ENCODE peak calls at places on chromosomes 5 and 9, in eight cellular contexts. J, R, S, M, Q, P, K and C are unnamed samples.

GRCh38 chr5:173399846-173400245 is 71.6 kb upstream of the STC2 start:
- DNase-seq in J (no peak), R (no peak), S (no peak), M (no peak), Q (no peak), P (no peak), K (no peak), C (no peak)

GRCh38 chr9:90307177-90307833 is 335.3 kb downstream of the DIRAS2 start:
- DNase-seq in J (no peak), R (no peak), S (no peak), M (no peak), Q (no peak), P (no peak), K (no peak), C (no peak)

GRCh38 chr5:68444833-68445232 is 229.3 kb downstream of the PIK3R1 start:
- DNase-seq in J (no peak), R (peak; percentile 32), S (no peak), M (no peak), Q (no peak), P (no peak), K (no peak), C (no peak)

GRCh38 chr5:68565427-68565826 is 349.9 kb downstream of the PIK3R1 start:
- DNase-seq in J (no peak), R (no peak), S (no peak), M (no peak), Q (no peak), P (no peak), K (peak; percentile 10), C (no peak)

GRCh38 chr5:26121343-26121742 is 917.0 kb downstream of the CDH9 start:
- DNase-seq in J (no peak), R (no peak), S (no peak), M (no peak), Q (no peak), P (no peak), K (no peak), C (no peak)

GRCh38 chr5:40037703-40038102 is 612.9 kb upstream of the DAB2 start:
- DNase-seq in J (no peak), R (no peak), S (no peak), M (no peak), Q (no peak), P (no peak), K (no peak), C (no peak)

GRCh38 chr5:68237715-68238114 is 22.2 kb downstream of the PIK3R1 start:
- DNase-seq in J (no peak), R (no peak), S (no peak), M (no peak), Q (no peak), P (no peak), K (no peak), C (no peak)

GRCh38 chr5:17069995-17070405 is 133.9 kb upstream of the MYO10 start:
- DNase-seq in J (no peak), R (no peak), S (no peak), M (no peak), Q (peak; percentile 35), P (no peak), K (no peak), C (no peak)

GRCh38 chr9:91966503-91966902 is 16.5 kb upstream of the ROR2 start:
- DNase-seq in J (no peak), R (no peak), S (no peak), M (no peak), Q (peak; percentile 62), P (no peak), K (no peak), C (no peak)

GRCh38 chr5:149420509-149421371 is 41.6 kb upstream of the IL17B start:
- DNase-seq in J (no peak), R (no peak), S (no peak), M (no peak), Q (no peak), P (no peak), K (no peak), C (no peak)

GRCh38 chr9:38329980-38330379 is 62.5 kb upstream of the ALDH1B1 start:
- DNase-seq in J (no peak), R (no peak), S (no peak), M (no peak), Q (no peak), P (no peak), K (no peak), C (no peak)

GRCh38 chr9:83473488-83473971 is 64.7 kb downstream of the FRMD3 start:
- DNase-seq in J (no peak), R (no peak), S (no peak), M (no peak), Q (no peak), P (no peak), K (peak; percentile 28), C (peak; percentile 21)

GRCh38 chr9:17810728-17811634 is 232.1 kb downstream of the SH3GL2 start:
- DNase-seq in J (peak; percentile 55), R (peak; percentile 55), S (peak; percentile 10), M (peak; percentile 17), Q (peak; percentile 67), P (peak; percentile 40), K (peak; percentile 31), C (peak; percentile 45)

GRCh38 chr5:54844905-54845566 is 140.4 kb downstream of the ESM1 start:
- DNase-seq in J (no peak), R (no peak), S (no peak), M (no peak), Q (peak; percentile 60), P (no peak), K (no peak), C (no peak)

DNA sequence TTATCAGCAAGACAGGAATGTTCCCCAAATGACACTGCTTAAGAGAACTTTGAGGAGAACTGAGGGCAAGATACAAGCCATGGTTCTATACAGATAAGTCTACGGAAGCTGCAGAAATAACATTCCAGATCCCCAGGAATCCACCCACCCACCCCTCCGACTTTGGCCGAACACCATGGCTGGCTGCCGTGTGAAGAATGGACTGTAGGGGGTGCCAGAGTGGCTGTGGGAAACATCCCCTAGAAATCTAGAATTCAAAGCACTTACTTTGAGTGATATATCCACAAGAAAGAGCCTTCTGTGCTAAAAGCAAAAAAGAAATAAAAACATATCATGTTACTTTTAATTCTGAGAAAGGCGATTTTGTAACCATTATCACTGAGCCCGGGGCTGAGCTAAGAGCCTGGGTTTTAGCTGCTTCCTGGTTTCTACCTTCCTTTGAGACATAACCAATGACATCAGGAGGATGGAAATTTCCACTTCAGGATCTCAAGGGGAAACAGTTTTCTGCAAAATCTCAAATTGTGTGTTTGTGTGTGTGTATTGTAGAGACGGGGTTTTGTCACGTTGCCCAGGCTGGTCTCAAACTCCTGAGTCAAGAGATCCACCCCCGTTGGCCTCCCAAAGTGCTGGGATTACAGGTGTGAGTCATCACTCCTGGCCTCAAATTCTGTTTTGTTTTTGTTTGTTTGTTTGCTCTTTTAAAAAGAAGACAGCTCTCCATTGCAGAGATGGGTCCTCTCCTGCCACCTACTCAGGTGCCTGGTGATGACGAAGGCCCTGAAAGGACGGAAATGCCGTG is 36.4 kb downstream of the GGTA1 start:
- DNase-seq in J (no peak), R (peak; percentile 40), S (peak; percentile 6), M (peak; percentile 24), Q (peak; percentile 14), P (no peak), K (peak; percentile 26), C (no peak)
- TF ChIP-seq CTCF in J (peak; percentile 64), R (peak; percentile 15), S (peak; percentile 16), M (peak; percentile 39), Q (peak; percentile 70), P (no peak), K (peak; percentile 20), C (peak; percentile 40)

GRCh38 chr9:113155911-113156559 is 5.2 kb downstream of the SLC31A2 start:
- DNase-seq in J (no peak), R (no peak), S (no peak), M (no peak), Q (no peak), P (no peak), K (no peak), C (no peak)

GRCh38 chr9:113154936-113155335 is 4.1 kb downstream of the SLC31A2 start:
- DNase-seq in J (no peak), R (no peak), S (no peak), M (no peak), Q (no peak), P (no peak), K (no peak), C (no peak)

GRCh38 chr9:113154471-113154870 is 3.7 kb downstream of the SLC31A2 start:
- DNase-seq in J (peak; percentile 49), R (no peak), S (no peak), M (no peak), Q (peak; percentile 88), P (no peak), K (no peak), C (no peak)

GRCh38 chr9:113158446-113158845 is 7.6 kb downstream of the SLC31A2 start:
- DNase-seq in J (no peak), R (no peak), S (no peak), M (no peak), Q (no peak), P (no peak), K (no peak), C (no peak)

DNA sequence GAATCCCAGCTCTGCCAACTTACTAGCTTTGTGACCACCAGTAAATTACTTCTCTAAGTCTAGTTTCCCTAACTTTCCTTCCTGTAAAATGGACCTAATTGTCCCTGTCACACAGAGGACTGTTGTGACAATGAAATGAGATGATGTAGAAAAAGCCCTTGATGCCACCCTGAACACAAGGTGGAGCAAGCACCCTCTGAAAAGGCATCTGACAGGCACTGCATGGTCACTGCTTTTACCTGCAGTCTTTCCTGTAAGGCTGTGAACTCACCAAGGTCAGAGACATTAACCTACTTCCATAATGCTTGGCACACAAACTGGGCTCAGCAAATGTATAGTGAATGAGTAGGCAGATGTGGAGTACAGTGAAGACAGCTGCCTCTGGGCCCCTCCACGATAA is 6.1 kb downstream of the SLC31A2 start:
- DNase-seq in J (no peak), R (no peak), S (no peak), M (no peak), Q (no peak), P (no peak), K (no peak), C (no peak)
- TF ChIP-seq CTCF in J (no peak), R (no peak), S (no peak), M (no peak), Q (no peak), P (no peak), K (no peak), C (no peak)

DNA sequence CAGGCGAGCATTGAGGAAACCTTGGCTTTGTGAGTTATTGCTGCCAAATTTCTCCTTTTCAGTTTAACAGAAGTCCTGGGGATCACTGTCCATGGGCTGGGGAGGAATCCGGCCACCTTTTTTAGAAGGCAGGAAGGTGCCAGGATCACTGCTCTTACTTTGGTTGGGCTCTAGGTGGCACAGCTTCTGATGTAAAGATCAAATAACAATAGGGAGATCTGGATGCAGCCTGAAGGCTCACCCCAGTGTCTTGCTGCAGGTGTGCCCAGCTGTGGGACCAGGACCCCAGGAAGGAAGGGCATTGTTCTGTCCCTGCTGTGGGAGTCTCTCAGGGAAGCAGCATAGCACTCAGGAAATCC is 69.5 kb downstream of the DAB2IP start:
- DNase-seq in J (no peak), R (no peak), S (no peak), M (peak; percentile 52), Q (peak; percentile 37), P (no peak), K (no peak), C (no peak)
- TF ChIP-seq CTCF in J (no peak), R (no peak), S (no peak), M (no peak), Q (peak; percentile 51), P (no peak), K (no peak), C (no peak)

DNA sequence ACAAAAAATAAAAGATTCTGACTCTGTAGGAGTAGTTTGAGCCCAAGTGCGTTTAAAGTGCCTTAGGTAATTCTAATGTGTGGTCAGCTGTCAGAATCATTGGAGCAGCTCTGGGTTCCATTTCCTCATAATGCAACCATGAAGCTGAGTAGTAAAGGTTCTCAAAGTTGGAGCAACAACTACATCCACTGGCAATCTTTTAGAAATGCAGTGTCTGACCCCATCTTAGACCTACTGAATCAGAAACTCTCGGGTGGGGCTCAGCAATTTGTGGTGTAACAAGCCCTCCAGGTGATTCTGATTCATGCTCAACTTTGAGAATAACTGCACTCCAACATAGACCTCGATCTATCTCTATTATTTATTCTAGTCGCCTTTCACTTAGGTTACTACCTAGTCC is 7.6 kb upstream of the ALDH1A1 start:
- DNase-seq in J (no peak), R (no peak), S (no peak), M (no peak), Q (peak; percentile 83), P (no peak), K (no peak), C (no peak)
- TF ChIP-seq CTCF in J (no peak), R (no peak), S (no peak), M (peak; percentile 39), Q (peak; percentile 29), P (no peak), K (no peak), C (no peak)